ENCODE peak calls at places on chromosomes 16 and 17, in four cellular contexts. O is HT1080, Y is NCI-H1417, E is nephron progenitor cell. G is an unnamed sample.

GRCh38 chr16:30949655-30950515 is 1.0 kb downstream of the ORAI3 start:
- DNase-seq in O (peak), Y (no peak), E (peak), G (peak)

GRCh38 chr17:46795379-46795952 is 23.0 kb downstream of the WNT3 start:
- DNase-seq in O (peak), Y (no peak), E (no peak), G (no peak)

GRCh38 chr17:8753976-8754440 is 4.3 kb downstream of the SPDYE4 start:
- DNase-seq in O (peak), Y (peak), E (no peak), G (no peak)

GRCh38 chr16:3020247-3020603 is at the start of gene TNFRSF12A:
- DNase-seq in O (no peak), Y (peak), E (peak), G (peak)

GRCh38 chr16:20318437-20318836 is 8.9 kb downstream of the GP2 start:
- DNase-seq in O (no peak), Y (no peak), E (no peak), G (no peak)

GRCh38 chr17:8890671-8891070 is 23.2 kb upstream of the PIK3R6 start:
- DNase-seq in O (no peak), Y (no peak), E (no peak), G (no peak)

GRCh38 chr16:46929378-46930332 is 43.8 kb downstream of the DNAJA2 start:
- DNase-seq in O (peak), Y (peak), E (peak), G (peak)

GRCh38 chr16:53773150-53773846 is 69.3 kb downstream of the FTO start:
- DNase-seq in O (peak), Y (peak), E (peak), G (no peak)

GRCh38 chr16:1258906-1259759 is 3.3 kb downstream of the TPSD1 start:
- DNase-seq in O (no peak), Y (peak), E (no peak), G (no peak)

GRCh38 chr17:17929655-17930380 is 42.4 kb downstream of the TOM1L2 start:
- DNase-seq in O (no peak), Y (no peak), E (no peak), G (no peak)

GRCh38 chr17:42407289-42407836 is 15.7 kb downstream of the CAVIN1 start:
- DNase-seq in O (peak), Y (peak), E (peak), G (peak)

GRCh38 chr16:23382279-23382678 is 70.7 kb downstream of the COG7 start:
- DNase-seq in O (no peak), Y (no peak), E (no peak), G (no peak)

GRCh38 chr17:4827399-4827798 is 5.7 kb upstream of the MINK1 start:
- DNase-seq in O (no peak), Y (no peak), E (no peak), G (no peak)

GRCh38 chr17:77959926-77960521 is 1.5 kb downstream of the TNRC6C start:
- DNase-seq in O (no peak), Y (peak), E (no peak), G (peak)

GRCh38 chr17:44547625-44548297 is 9.5 kb upstream of the FZD2 start:
- DNase-seq in O (no peak), Y (no peak), E (peak), G (peak)

GRCh38 chr17:65078441-65079160 is 22.1 kb upstream of the GNA13 start:
- DNase-seq in O (peak), Y (no peak), E (no peak), G (no peak)

GRCh38 chr17:32523017-32523680 is 36.4 kb downstream of the CDK5R1 start:
- DNase-seq in O (no peak), Y (no peak), E (no peak), G (no peak)

GRCh38 chr17:47776330-47777197 is 43.5 kb downstream of the TBX21 start:
- DNase-seq in O (peak), Y (peak), E (peak), G (no peak)

GRCh38 chr16:83727018-83727417 is 80.8 kb upstream of the HSBP1 start:
- DNase-seq in O (peak), Y (no peak), E (no peak), G (no peak)

GRCh38 chr16:69916445-69916844 is 34.7 kb upstream of the CLEC18A start:
- DNase-seq in O (no peak), Y (no peak), E (no peak), G (no peak)

GRCh38 chr17:67478266-67479118 is 101.4 kb downstream of the PITPNC1 start:
- DNase-seq in O (no peak), Y (no peak), E (no peak), G (no peak)

GRCh38 chr16:76114681-76115080 is 162.5 kb upstream of the CNTNAP4 start:
- DNase-seq in O (no peak), Y (no peak), E (no peak), G (no peak)

GRCh38 chr17:9239821-9240658 is 218.7 kb downstream of the NTN1 start:
- DNase-seq in O (no peak), Y (peak), E (peak), G (peak)

GRCh38 chr17:49575524-49576120 is at the start of gene NXPH3:
- DNase-seq in O (no peak), Y (peak), E (peak), G (peak)

GRCh38 chr17:72386619-72387237 is 265.9 kb downstream of the SOX9 start:
- DNase-seq in O (peak), Y (peak), E (peak), G (no peak)

GRCh38 chr17:76459674-76460073 is 6.7 kb upstream of the UBE2O start:
- DNase-seq in O (no peak), Y (no peak), E (no peak), G (no peak)

GRCh38 chr17:42311240-42312034 is 23.1 kb downstream of the STAT5A start:
- DNase-seq in O (no peak), Y (peak), E (peak), G (peak)

GRCh38 chr17:55167024-55167721 is 97.6 kb upstream of the HLF start:
- DNase-seq in O (no peak), Y (no peak), E (no peak), G (no peak)

GRCh38 chr16:89562939-89563338 is 2.5 kb downstream of the RPL13 start:
- DNase-seq in O (no peak), Y (no peak), E (no peak), G (no peak)

GRCh38 chr16:87152221-87152755 is 164.9 kb downstream of the C16orf95 start:
- DNase-seq in O (no peak), Y (no peak), E (no peak), G (no peak)

G was measured in ecto neural progenitor cell.